ENCODE peak calls at places on chromosomes 16 and 17, in five cellular contexts. A is activated T-cell treated with anti-CD3 and anti-CD28 coated beads, Interleukin-2, amount 50 U/mL, for 4 hours; L is activated T-helper 1 cell treated with Interleukin-2 at 50 U/mL for 16 hours; B is HTR-8/SVneo; K is ELF-1. W is an unnamed sample.

GRCh38 chr16:17439580-17439979 is 31.2 kb downstream of the XYLT1 start:
- DNase-seq in A (no peak), L (no peak), B (no peak), K (no peak), W (no peak)

GRCh38 chr17:14780116-14780515 is 479.2 kb downstream of the HS3ST3B1 start:
- DNase-seq in A (no peak), L (no peak), B (no peak), K (peak; percentile 87), W (peak; percentile 32)

GRCh38 chr16:65601781-65602180 is 479.9 kb upstream of the CDH11 start:
- DNase-seq in A (no peak), L (no peak), B (no peak), K (no peak), W (no peak)

GRCh38 chr16:69937465-69937951 is 13.6 kb upstream of the CLEC18A start:
- DNase-seq in A (no peak), L (no peak), B (no peak), K (peak; percentile 46), W (no peak)

GRCh38 chr17:68455756-68456528 is 1.4 kb downstream of the WIPI1 start:
- DNase-seq in A (no peak), L (no peak), B (peak; percentile 41), K (peak; percentile 43), W (no peak)

GRCh38 chr17:73411330-73411747 is 99.5 kb upstream of the CDC42EP4 start:
- DNase-seq in A (no peak), L (no peak), B (no peak), K (no peak), W (no peak)

GRCh38 chr17:44078412-44078811 is 7.9 kb downstream of the G6PC3 start:
- DNase-seq in A (no peak), L (no peak), B (no peak), K (no peak), W (no peak)

GRCh38 chr17:67033613-67034012 is 10.7 kb upstream of the CACNG1 start:
- DNase-seq in A (no peak), L (no peak), B (no peak), K (no peak), W (no peak)

GRCh38 chr17:7356779-7357178 is 1.8 kb downstream of the TMEM95 start:
- DNase-seq in A (no peak), L (no peak), B (no peak), K (no peak), W (no peak)

GRCh38 chr17:80220709-80221215 is 535 bp downstream of the SLC26A11 start:
- DNase-seq in A (no peak), L (no peak), B (peak; percentile 29), K (no peak), W (no peak)

GRCh38 chr16:9370071-9370491 is 278.6 kb downstream of the HAPSTR1 start:
- DNase-seq in A (no peak), L (no peak), B (no peak), K (peak; percentile 76), W (no peak)

GRCh38 chr17:80212109-80212508 is 8.0 kb downstream of the SGSH start:
- DNase-seq in A (no peak), L (no peak), B (no peak), K (no peak), W (peak; percentile 71)

GRCh38 chr16:75108792-75109731 is 7.5 kb downstream of the LDHD start:
- DNase-seq in A (peak; percentile 69), L (peak; percentile 59), B (peak; percentile 91), K (peak; percentile 29), W (peak; percentile 84)

GRCh38 chr17:77371117-77371887 is 230.5 kb downstream of the SEC14L1 start:
- DNase-seq in A (no peak), L (no peak), B (no peak), K (no peak), W (no peak)

GRCh38 chr16:81319221-81319912 is 4.6 kb downstream of the GAN start:
- DNase-seq in A (no peak), L (no peak), B (peak; percentile 51), K (peak; percentile 32), W (no peak)

GRCh38 chr17:44320066-44320465 is 4.6 kb downstream of the SLC25A39 start:
- DNase-seq in A (no peak), L (no peak), B (no peak), K (no peak), W (no peak)

GRCh38 chr17:14334261-14334860 is 33.5 kb downstream of the HS3ST3B1 start:
- DNase-seq in A (no peak), L (no peak), B (no peak), K (no peak), W (no peak)

GRCh38 chr17:37702605-37703004 is 42.3 kb downstream of the HNF1B start:
- DNase-seq in A (no peak), L (no peak), B (peak; percentile 53), K (no peak), W (no peak)

GRCh38 chr16:12313902-12314621 is 337.5 kb downstream of the SNX29 start:
- DNase-seq in A (no peak), L (no peak), B (no peak), K (no peak), W (no peak)

GRCh38 chr17:81448960-81449359 is 53.7 kb downstream of the BAHCC1 start:
- DNase-seq in A (no peak), L (no peak), B (no peak), K (no peak), W (no peak)

GRCh38 chr16:12021578-12022265 is 45.2 kb downstream of the SNX29 start:
- DNase-seq in A (no peak), L (no peak), B (no peak), K (no peak), W (no peak)

GRCh38 chr16:86490859-86491642 is 19.3 kb upstream of the FOXF1 start:
- DNase-seq in A (no peak), L (no peak), B (no peak), K (no peak), W (no peak)

GRCh38 chr17:57954421-57955182 is 610 bp downstream of the CUEDC1 start:
- DNase-seq in A (no peak), L (no peak), B (peak; percentile 91), K (peak; percentile 89), W (peak; percentile 91)

GRCh38 chr16:26992661-26993365 is 73.9 kb upstream of the C16orf82 start:
- DNase-seq in A (no peak), L (no peak), B (no peak), K (no peak), W (no peak)

W was measured in upper lobe of left lung.